ENCODE peak calls at places on chromosomes 11 and 22, in eight cellular contexts. F is neural progenitor cell; Z is iPS DF 6.9; H is K562; I is psoas muscle; S is effector memory CD4-positive, alpha-beta T cell; R is mammary epithelial cell; C is stomach. G is an unnamed sample.
A peak's percentile ranks its signal among the peaks of the same experiment; 100 is the strongest.

GRCh38 chr11:86418929-86419328 is 44.2 kb downstream of the CCDC81 start:
- DNase-seq in F (peak; percentile 29), Z (no peak), H (no peak), I (no peak), S (no peak), R (peak; percentile 27), C (no peak), G (no peak)

GRCh38 chr11:9228086-9228485 is 37.1 kb downstream of the DENND5A start:
- DNase-seq in F (peak; percentile 81), Z (no peak), H (no peak), I (no peak), S (no peak), R (no peak), C (no peak), G (no peak)

GRCh38 chr11:46456269-46456668 is 64.7 kb upstream of the CHRM4 start:
- DNase-seq in F (peak; percentile 40), Z (no peak), H (no peak), I (no peak), S (no peak), R (no peak), C (no peak), G (no peak)

GRCh38 chr11:133234883-133235282 is 297.4 kb downstream of the OPCML start:
- DNase-seq in F (peak; percentile 57), Z (no peak), H (no peak), I (no peak), S (no peak), R (no peak), C (no peak), G (no peak)

GRCh38 chr11:61854206-61854875 is 26.2 kb downstream of the FADS2 start:
- DNase-seq in F (no peak), Z (no peak), H (no peak), I (no peak), S (no peak), R (no peak), C (no peak), G (no peak)

GRCh38 chr11:12248330-12248729 is 129.0 kb upstream of the PARVA start:
- DNase-seq in F (peak; percentile 29), Z (no peak), H (no peak), I (peak; percentile 83), S (no peak), R (no peak), C (peak; percentile 98), G (no peak)

GRCh38 chr22:40638261-40638660 is 1.7 kb upstream of the MRTFA start:
- DNase-seq in F (no peak), Z (no peak), H (no peak), I (no peak), S (no peak), R (no peak), C (no peak), G (peak; percentile 83)

GRCh38 chr11:55707029-55707428 is 45.0 kb downstream of the OR4C6 start:
- DNase-seq in F (peak; percentile 9), Z (no peak), H (peak; percentile 10), I (no peak), S (no peak), R (peak; percentile 15), C (no peak), G (peak; percentile 30)

GRCh38 chr11:108788565-108789199 is 123.8 kb downstream of the DDX10 start:
- DNase-seq in F (peak; percentile 35), Z (peak; percentile 37), H (no peak), I (no peak), S (no peak), R (peak; percentile 12), C (no peak), G (peak; percentile 29)

GRCh38 chr11:64872790-64873488 is 5.5 kb downstream of the EHD1 start:
- DNase-seq in F (no peak), Z (no peak), H (no peak), I (no peak), S (no peak), R (no peak), C (no peak), G (no peak)

GRCh38 chr11:64869571-64870175 is 8.7 kb downstream of the EHD1 start:
- DNase-seq in F (peak; percentile 53), Z (no peak), H (peak; percentile 19), I (no peak), S (no peak), R (no peak), C (no peak), G (no peak)

GRCh38 chr11:64870176-64870892 is 8.1 kb downstream of the EHD1 start:
- DNase-seq in F (peak; percentile 18), Z (no peak), H (peak; percentile 84), I (peak; percentile 85), S (no peak), R (peak; percentile 80), C (no peak), G (no peak)

GRCh38 chr11:64868904-64869570 is 9.4 kb downstream of the EHD1 start:
- DNase-seq in F (no peak), Z (no peak), H (no peak), I (peak; percentile 80), S (peak; percentile 55), R (peak; percentile 96), C (no peak), G (peak; percentile 93)

DNA sequence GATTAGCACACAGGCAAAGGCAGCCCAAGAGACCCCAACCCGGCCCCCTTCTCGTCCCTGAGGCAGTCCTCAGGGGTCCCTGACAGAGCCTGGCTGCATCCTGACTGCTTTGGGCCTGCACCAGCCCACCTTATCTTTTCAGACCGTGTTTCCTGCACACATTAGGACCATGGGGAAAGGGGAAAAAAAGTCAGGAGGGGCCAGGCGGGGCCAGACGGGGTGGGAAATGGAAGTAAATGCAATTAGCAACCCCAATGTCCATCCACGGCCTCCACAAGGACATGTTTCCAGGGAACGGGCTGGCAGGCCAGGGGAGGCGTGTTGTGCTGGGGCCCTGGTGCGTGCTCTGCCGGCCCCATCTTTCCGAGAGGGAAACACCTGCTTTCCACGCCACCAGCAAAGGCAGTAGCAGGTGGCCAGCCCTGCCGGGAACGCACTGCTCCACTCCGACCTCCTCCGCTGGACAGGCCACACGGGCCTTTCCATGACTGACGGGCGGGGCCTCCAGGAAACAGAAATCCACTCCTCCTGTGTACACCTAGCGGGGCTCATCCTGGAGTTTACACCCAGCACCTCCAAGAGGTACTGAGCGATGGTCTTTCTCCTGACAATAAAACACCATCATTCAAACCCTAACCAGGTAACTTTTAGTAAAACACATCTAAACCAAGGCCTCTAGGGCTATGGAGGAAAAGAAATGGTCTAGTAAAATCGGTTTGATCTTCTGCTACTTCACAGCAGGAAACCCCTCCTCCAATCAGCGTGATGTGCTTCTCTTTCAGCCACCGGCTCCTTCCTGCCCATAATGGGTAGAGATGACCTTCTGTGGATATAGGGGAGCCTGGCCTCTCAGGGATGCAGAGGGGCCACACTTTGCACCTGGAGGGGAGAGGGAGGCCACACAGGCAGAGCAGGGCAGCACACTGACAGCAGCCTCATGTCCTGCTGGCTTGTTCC is 7.2 kb downstream of the EHD1 start:
- DNase-seq in F (no peak), Z (no peak), H (no peak), I (no peak), S (no peak), R (no peak), C (no peak), G (no peak)
- H3K27ac ChIP-seq in F (peak overlapping the region; percentile 37), Z (no peak overlapping the region), H (peak overlapping the region; percentile 66), I (peak overlapping the region; percentile 98), S (peak overlapping the region; percentile 74), R (peak overlapping the region; percentile 72), C (peak overlapping the region; percentile 94), G (no peak overlapping the region)

GRCh38 chr11:112315861-112316739 is 55.4 kb upstream of the PLET1 start:
- DNase-seq in F (no peak), Z (no peak), H (no peak), I (no peak), S (no peak), R (no peak), C (no peak), G (no peak)
- H3K27me3 ChIP-seq in F (no peaks in the 10 kb centered on the region), Z (no peaks in the 10 kb centered on the region), H (peaks cover 5% of the 10 kb centered on the region), I (no peaks in the 10 kb centered on the region), S (no peaks in the 10 kb centered on the region), R (no peaks in the 10 kb centered on the region), C (no peaks in the 10 kb centered on the region), G (no peaks in the 10 kb centered on the region)

GRCh38 chr11:72576661-72577060 is 97.6 kb downstream of the PDE2A start:
- DNase-seq in F (no peak), Z (no peak), H (no peak), I (no peak), S (no peak), R (no peak), C (no peak), G (no peak)
- H3K4me1 ChIP-seq in F (peaks cover 7% of the 10 kb centered on the region), Z (no peaks in the 10 kb centered on the region), H (no peaks in the 10 kb centered on the region), I (no peaks in the 10 kb centered on the region), S (peaks cover 2% of the 10 kb centered on the region), R (no peaks in the 10 kb centered on the region), C (no peaks in the 10 kb centered on the region), G (peaks cover 9% of the 10 kb centered on the region)

DNA sequence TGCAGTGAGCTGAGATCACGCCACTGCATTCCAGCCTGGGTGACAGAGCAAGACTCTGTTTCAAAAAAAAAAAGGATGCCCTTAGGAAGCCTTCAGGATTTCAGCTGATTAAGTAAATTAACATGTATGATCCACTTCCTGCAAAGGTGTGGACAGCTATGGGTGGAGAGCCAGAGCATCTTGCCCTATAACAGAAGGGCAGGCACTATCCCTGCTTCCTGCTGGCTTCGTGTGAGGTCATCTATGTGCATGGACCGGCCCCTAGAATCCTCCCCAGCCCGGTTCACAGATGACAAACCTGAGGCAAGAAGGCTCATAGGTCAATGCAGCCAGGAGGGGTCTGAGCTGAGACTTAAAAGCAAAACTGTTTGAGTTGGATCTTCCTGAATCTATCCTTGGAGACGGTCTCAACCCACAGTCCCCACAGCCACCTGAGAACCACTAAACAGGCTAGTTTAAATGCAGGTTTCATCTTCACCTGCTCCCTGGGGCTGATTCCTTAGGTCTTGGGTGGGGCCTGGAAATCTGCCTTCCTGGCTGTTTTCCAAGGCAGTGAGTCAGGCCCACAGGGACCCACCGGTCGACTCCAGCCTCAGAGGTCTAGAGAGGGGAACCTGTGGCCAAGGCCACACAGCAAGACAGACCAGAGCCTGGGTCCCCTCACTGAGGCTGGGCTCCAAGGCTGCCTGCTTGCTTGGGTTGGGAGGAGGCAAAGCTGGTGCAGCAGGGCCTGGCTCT is 55.2 kb upstream of the MPEG1 start:
- DNase-seq in F (no peak), Z (no peak), H (no peak), I (no peak), S (no peak), R (peak; percentile 49), C (no peak), G (peak; percentile 77)
- H3K27ac ChIP-seq in F (no peak overlapping the region), Z (no peak overlapping the region), H (no peak overlapping the region), I (no peak overlapping the region), S (no peak overlapping the region), R (peak overlapping the region; percentile 57), C (no peak overlapping the region), G (no peak overlapping the region)

DNA sequence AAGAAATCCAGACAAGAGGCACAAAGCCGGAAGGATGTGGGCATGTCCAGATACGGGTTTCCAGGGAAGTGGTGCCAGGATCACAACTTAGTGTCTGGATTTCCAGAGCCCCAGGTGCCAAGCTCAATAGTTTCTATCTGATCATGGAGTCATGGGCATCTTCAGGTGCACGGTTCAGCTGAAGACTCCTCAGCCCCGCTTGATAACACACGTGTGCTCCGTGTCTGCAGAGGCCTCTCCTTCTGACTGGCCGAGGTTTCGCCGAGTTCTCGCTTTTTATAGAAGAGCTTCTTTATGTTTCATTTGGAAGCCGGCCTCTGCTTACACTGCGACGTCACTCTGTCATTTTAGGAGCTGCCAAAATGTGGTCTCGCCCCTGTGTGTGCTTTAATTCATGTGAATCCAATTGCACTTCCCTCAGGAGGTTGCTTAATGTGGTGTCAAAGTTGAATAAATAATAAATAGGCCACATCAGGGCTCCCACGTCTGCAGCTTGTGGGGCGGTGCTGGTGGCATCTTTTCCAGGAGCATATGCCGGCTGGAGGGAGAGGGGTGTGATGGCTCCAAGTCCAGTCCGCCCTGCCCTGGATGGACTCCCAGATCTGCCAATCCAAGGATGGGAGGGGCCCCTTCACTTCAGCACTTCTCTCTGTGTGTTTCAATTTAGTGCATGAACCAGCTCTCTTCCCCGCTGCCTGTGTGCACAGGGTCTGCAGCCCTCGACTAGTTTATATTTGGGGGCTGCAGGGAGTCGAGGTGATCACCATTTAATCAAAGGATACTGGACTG is 1410.8 kb downstream of the TBC1D22A start:
- DNase-seq in F (no peak), Z (no peak), H (no peak), I (no peak), S (no peak), R (no peak), C (peak; percentile 19), G (no peak)
- H3K27me3 ChIP-seq in F (no peaks in the 10 kb centered on the region), Z (no peaks in the 10 kb centered on the region), H (no peaks in the 10 kb centered on the region), I (no peaks in the 10 kb centered on the region), S (no peaks in the 10 kb centered on the region), R (no peaks in the 10 kb centered on the region), C (peaks cover 54% of the 10 kb centered on the region), G (no peaks in the 10 kb centered on the region)